ENCODE peak calls at places on chromosomes 13 and 19, in five cellular contexts. W is spleen, T is IMR-90, V is AG09309, I is mammary epithelial cell. A is an unnamed sample.

GRCh38 chr19:55146078-55146647 is 2.8 kb downstream of the TNNT1 start:
- DNase-seq in W (no peak), T (no peak), V (no peak), I (peak), A (no peak)

GRCh38 chr19:17021793-17022590 is 4.6 kb downstream of the CPAMD8 start:
- DNase-seq in W (no peak), T (peak), V (no peak), I (peak), A (no peak)

GRCh38 chr13:62781866-62782265 is 1366.2 kb upstream of the PCDH20 start:
- DNase-seq in W (no peak), T (peak), V (no peak), I (no peak), A (no peak)

GRCh38 chr13:26867451-26868067 is 107.0 kb upstream of the GPR12 start:
- DNase-seq in W (no peak), T (peak), V (no peak), I (peak), A (no peak)

GRCh38 chr13:77034883-77035282 is 7.9 kb upstream of the FBXL3 start:
- DNase-seq in W (no peak), T (peak), V (peak), I (peak), A (peak)

GRCh38 chr13:97308735-97309429 is 86.7 kb downstream of the MBNL2 start:
- DNase-seq in W (no peak), T (peak), V (no peak), I (peak), A (no peak)

GRCh38 chr13:33279898-33280549 is 5.5 kb downstream of the STARD13 start:
- DNase-seq in W (no peak), T (peak), V (no peak), I (peak), A (peak)

GRCh38 chr19:8240274-8241229 is 31.4 kb downstream of the CERS4 start:
- DNase-seq in W (peak), T (peak), V (peak), I (peak), A (peak)

GRCh38 chr13:94389544-94390351 is 89.7 kb downstream of the DCT start:
- DNase-seq in W (no peak), T (no peak), V (peak), I (no peak), A (peak)

GRCh38 chr19:35716735-35716984 is 1.1 kb upstream of the KMT2B start:
- DNase-seq in W (peak), T (no peak), V (no peak), I (no peak), A (no peak)

GRCh38 chr19:30450101-30450500 is 77.9 kb downstream of the ZNF536 start:
- DNase-seq in W (peak), T (no peak), V (no peak), I (no peak), A (no peak)

GRCh38 chr19:35211545-35212230 is 16.9 kb downstream of the FAM187B start:
- DNase-seq in W (peak), T (no peak), V (no peak), I (no peak), A (no peak)

GRCh38 chr13:110698689-110699088 is 7.2 kb downstream of the CARS2 start:
- DNase-seq in W (peak), T (no peak), V (no peak), I (no peak), A (no peak)

GRCh38 chr13:83883061-83883523 is 818 bp upstream of the SLITRK1 start:
- DNase-seq in W (no peak), T (no peak), V (no peak), I (no peak), A (no peak)

GRCh38 chr13:36151591-36151990 is 20.4 kb upstream of the DCLK1 start:
- DNase-seq in W (no peak), T (no peak), V (no peak), I (no peak), A (no peak)

GRCh38 chr13:95641961-95642621 is 2.4 kb downstream of the DZIP1 start:
- DNase-seq in W (peak), T (peak), V (no peak), I (peak), A (no peak)

GRCh38 chr13:111117289-111117688 is 2.2 kb downstream of the ARHGEF7 start:
- DNase-seq in W (no peak), T (no peak), V (no peak), I (no peak), A (no peak)

GRCh38 chr19:12064266-12065099 is at the start of gene ZNF844:
- DNase-seq in W (peak), T (peak), V (peak), I (peak), A (peak)

GRCh38 chr13:55606045-55606665 is 1534.6 kb upstream of the PRR20A start:
- DNase-seq in W (no peak), T (no peak), V (no peak), I (no peak), A (no peak)

GRCh38 chr13:105627270-105627669 is 908.2 kb downstream of the EFNB2 start:
- DNase-seq in W (no peak), T (no peak), V (no peak), I (no peak), A (no peak)

GRCh38 chr13:67299072-67299635 is 69.0 kb upstream of the PCDH9 start:
- DNase-seq in W (no peak), T (peak), V (peak), I (peak), A (peak)

GRCh38 chr13:26721251-26721939 is 39.2 kb downstream of the GPR12 start:
- DNase-seq in W (peak), T (no peak), V (no peak), I (no peak), A (no peak)

GRCh38 chr19:48933382-48933932 is at the start of gene DHDH:
- DNase-seq in W (peak), T (peak), V (no peak), I (peak), A (peak)

GRCh38 chr13:32824671-32825070 is 191.6 kb upstream of the KL start:
- DNase-seq in W (no peak), T (peak), V (peak), I (peak), A (peak)

GRCh38 chr13:113663934-113664333 is 3.1 kb upstream of the GRK1 start:
- DNase-seq in W (peak), T (no peak), V (no peak), I (no peak), A (no peak)

GRCh38 chr13:100106705-100107104 is 17.8 kb downstream of the PCCA start:
- DNase-seq in W (no peak), T (no peak), V (no peak), I (peak), A (no peak)

GRCh38 chr13:112891477-112892401 is 77.3 kb upstream of the MCF2L start:
- DNase-seq in W (peak), T (no peak), V (no peak), I (no peak), A (no peak)

GRCh38 chr13:44191504-44192171 is 182.0 kb upstream of the SERP2 start:
- DNase-seq in W (no peak), T (peak), V (peak), I (peak), A (no peak)
- H3K4me3 ChIP-seq in W (no peak), T (no peak), V (no peak), I (no peak), A (no peak)

GRCh38 chr13:19713186-19713965 is 69.4 kb downstream of the PSPC1 start:
- DNase-seq in W (no peak), T (peak), V (peak), I (peak), A (peak)
- H3K4me3 ChIP-seq in W (no peak), T (no peak), V (no peak), I (no peak), A (no peak)

DNA sequence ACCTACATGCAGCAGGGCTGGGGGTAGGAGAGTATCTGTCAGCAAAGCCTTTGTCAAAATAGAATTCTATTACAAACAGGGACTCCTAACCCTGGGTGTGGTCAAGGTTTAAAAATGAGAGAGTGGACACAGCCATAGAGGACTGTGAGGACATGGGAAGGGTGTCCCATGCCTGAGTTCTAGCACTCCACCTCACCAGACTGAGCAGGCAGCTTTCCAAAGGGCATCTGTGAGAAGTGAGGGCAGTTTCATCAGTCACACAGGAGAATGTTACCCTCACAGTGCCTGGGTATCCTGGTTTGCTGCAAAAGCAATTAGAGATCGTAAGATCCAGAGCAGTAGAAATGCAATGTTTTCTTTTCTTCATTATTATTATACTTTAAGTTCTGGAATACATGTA is 174.9 kb upstream of the UBL3 start:
- DNase-seq in W (no peak), T (no peak), V (no peak), I (no peak), A (no peak)
- H3K4me3 ChIP-seq in W (no peak), T (no peak), V (no peak), I (no peak), A (no peak)

GRCh38 chr19:2540646-2541454 is 64.9 kb downstream of the GADD45B start:
- DNase-seq in W (peak), T (peak), V (peak), I (peak), A (peak)
- H3K4me3 ChIP-seq in W (no peak), T (peak), V (no peak), I (peak), A (peak)

GRCh38 chr19:46494936-46495788 is 505 bp downstream of the PNMA8B start:
- DNase-seq in W (no peak), T (no peak), V (no peak), I (no peak), A (no peak)

GRCh38 chr19:46493236-46494114 is 2.2 kb downstream of the PNMA8B start:
- DNase-seq in W (peak), T (no peak), V (no peak), I (no peak), A (no peak)

GRCh38 chr19:46497773-46498172 is 2.1 kb upstream of the PNMA8B start:
- DNase-seq in W (no peak), T (peak), V (no peak), I (no peak), A (no peak)

GRCh38 chr19:46494115-46494935 is 1.3 kb downstream of the PNMA8B start:
- DNase-seq in W (no peak), T (no peak), V (no peak), I (no peak), A (no peak)

DNA sequence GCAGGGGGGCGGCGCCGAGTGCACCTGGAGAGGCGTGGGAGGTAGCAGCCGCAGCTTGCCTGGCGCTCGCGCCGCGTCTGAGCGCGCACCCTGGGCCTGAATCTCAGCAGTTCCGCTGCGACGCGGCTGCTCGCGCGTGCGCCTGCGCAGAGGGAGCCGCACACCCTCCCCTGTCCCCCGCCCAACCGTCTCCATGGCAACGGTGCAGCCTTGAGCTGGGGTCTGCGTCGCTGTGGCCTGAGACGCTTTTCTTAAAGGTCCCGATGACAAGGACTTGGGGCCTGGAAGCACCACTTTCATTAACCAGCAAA is at the start of gene PNMA8B:
- DNase-seq in W (peak), T (peak), V (no peak), I (peak), A (no peak)
- H3K4me3 ChIP-seq in W (peak), T (peak), V (no peak), I (no peak), A (peak)

GRCh38 chr13:51999525-51999924 is 11.7 kb downstream of the ATP7B start:
- DNase-seq in W (no peak), T (peak), V (no peak), I (peak), A (no peak)
- H3K4me3 ChIP-seq in W (no peak), T (no peak), V (no peak), I (no peak), A (no peak)

GRCh38 chr19:13872339-13872694 is 4.6 kb upstream of the NANOS3 start:
- DNase-seq in W (no peak), T (no peak), V (no peak), I (no peak), A (no peak)
- H3K4me3 ChIP-seq in W (peak), T (no peak), V (no peak), I (no peak), A (no peak)

A was measured in skeletal muscle cell.